ENCODE peak calls at places on chromosomes 3 and 15, in ten cellular contexts. W is CD8-positive, alpha-beta T cell; O is gastrocnemius medialis; T is NT2/D1; B is H7; I is prostate gland; R is neural progenitor cell; J is epithelial cell of proximal tubule; U is tibial artery; D is IMR-90. E is an unnamed sample.

GRCh38 chr3:169619793-169620192 is 43.7 kb downstream of the MECOM start:
- DNase-seq in W (no peak), O (no peak), T (no peak), B (no peak), I (no peak), R (no peak), J (no peak), U (no peak), D (no peak), E (no peak)

GRCh38 chr3:39668420-39668819 is 141.0 kb upstream of the MYRIP start:
- DNase-seq in W (no peak), O (no peak), T (peak), B (no peak), I (no peak), R (peak), J (peak), U (no peak), D (peak), E (no peak)

GRCh38 chr3:28077566-28077965 is 163.9 kb upstream of the CMC1 start:
- DNase-seq in W (no peak), O (peak), T (peak), B (peak), I (no peak), R (peak), J (no peak), U (no peak), D (peak), E (no peak)

GRCh38 chr3:14319654-14320182 is 82.7 kb upstream of the SLC6A6 start:
- DNase-seq in W (no peak), O (peak), T (peak), B (peak), I (no peak), R (peak), J (no peak), U (no peak), D (peak), E (peak)

GRCh38 chr3:175940881-175941280 is 1081.7 kb downstream of the NAALADL2 start:
- DNase-seq in W (no peak), O (no peak), T (peak), B (peak), I (no peak), R (peak), J (no peak), U (no peak), D (no peak), E (no peak)

GRCh38 chr3:37992271-37993066 is 1.9 kb downstream of the VILL start:
- DNase-seq in W (no peak), O (peak), T (no peak), B (peak), I (no peak), R (no peak), J (no peak), U (peak), D (no peak), E (no peak)

GRCh38 chr15:80957976-80958375 is 31.6 kb downstream of the MESD start:
- DNase-seq in W (no peak), O (no peak), T (no peak), B (no peak), I (no peak), R (no peak), J (no peak), U (no peak), D (peak), E (no peak)

GRCh38 chr3:67653425-67654098 is 850 bp downstream of the SUCLG2 start:
- DNase-seq in W (no peak), O (no peak), T (peak), B (no peak), I (no peak), R (no peak), J (no peak), U (no peak), D (peak), E (no peak)

GRCh38 chr3:175704366-175705041 is 845.4 kb downstream of the NAALADL2 start:
- DNase-seq in W (no peak), O (no peak), T (no peak), B (no peak), I (no peak), R (no peak), J (no peak), U (no peak), D (peak), E (no peak)

GRCh38 chr3:59127071-59127470 is 77.2 kb upstream of the CFAP20DC start:
- DNase-seq in W (no peak), O (no peak), T (no peak), B (no peak), I (no peak), R (no peak), J (peak), U (no peak), D (peak), E (no peak)

GRCh38 chr3:172546105-172546504 is 22.9 kb upstream of the TNFSF10 start:
- DNase-seq in W (no peak), O (no peak), T (no peak), B (no peak), I (peak), R (no peak), J (no peak), U (no peak), D (no peak), E (no peak)

GRCh38 chr3:30333143-30333542 is 273.3 kb upstream of the TGFBR2 start:
- DNase-seq in W (no peak), O (no peak), T (no peak), B (no peak), I (no peak), R (no peak), J (no peak), U (no peak), D (no peak), E (no peak)

GRCh38 chr15:96330450-96331140 is at the start of gene NR2F2:
- DNase-seq in W (no peak), O (peak), T (peak), B (peak), I (peak), R (peak), J (peak), U (peak), D (peak), E (peak)

GRCh38 chr15:77118787-77119410 is 48.0 kb upstream of the TSPAN3 start:
- DNase-seq in W (peak), O (no peak), T (no peak), B (no peak), I (peak), R (peak), J (no peak), U (no peak), D (peak), E (no peak)

GRCh38 chr3:108602249-108602934 is 12.9 kb downstream of the DZIP3 start:
- DNase-seq in W (peak), O (no peak), T (no peak), B (no peak), I (no peak), R (peak), J (no peak), U (no peak), D (no peak), E (no peak)

GRCh38 chr15:70775160-70775559 is 11.8 kb upstream of the UACA start:
- DNase-seq in W (no peak), O (no peak), T (no peak), B (no peak), I (no peak), R (no peak), J (peak), U (no peak), D (peak), E (peak)

GRCh38 chr3:169387751-169388696 is 275.5 kb downstream of the MECOM start:
- DNase-seq in W (no peak), O (peak), T (no peak), B (no peak), I (no peak), R (peak), J (no peak), U (peak), D (no peak), E (no peak)

GRCh38 chr15:57376695-57377477 is 581 bp downstream of the CGNL1 start:
- DNase-seq in W (no peak), O (no peak), T (no peak), B (peak), I (peak), R (peak), J (no peak), U (peak), D (peak), E (peak)

GRCh38 chr3:184822081-184822480 is 10.1 kb downstream of the VPS8 start:
- DNase-seq in W (no peak), O (no peak), T (no peak), B (no peak), I (no peak), R (no peak), J (no peak), U (no peak), D (no peak), E (no peak)

DNA sequence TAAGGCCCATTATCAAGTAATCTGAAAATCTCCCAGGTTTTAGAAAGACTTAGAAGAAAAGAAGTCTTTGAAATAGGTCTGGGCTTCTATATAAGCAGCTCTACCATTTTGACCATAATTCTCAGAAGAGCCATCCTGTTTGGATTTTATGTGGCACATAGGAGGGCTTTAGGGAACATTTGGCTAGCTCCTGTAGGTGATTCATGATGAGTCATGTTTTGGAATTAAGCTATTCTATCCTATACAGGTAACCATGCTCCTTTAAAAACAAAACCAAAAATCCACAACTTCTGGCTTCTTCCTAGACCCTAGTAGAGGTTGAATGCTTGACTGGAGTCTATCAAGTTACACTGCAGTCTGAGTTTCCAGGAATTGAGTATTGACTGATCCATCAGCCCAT is 8.9 kb downstream of the SST start:
- DNase-seq in W (no peak), O (no peak), T (no peak), B (no peak), I (no peak), R (no peak), J (no peak), U (no peak), D (no peak), E (no peak)
- H3K4me3 ChIP-seq in W (no peak), O (no peak), T (no peak), B (no peak), I (no peak), R (no peak), J (no peak), U (no peak), D (no peak), E (no peak)

GRCh38 chr15:39585871-39586301 is 5.0 kb downstream of the THBS1 start:
- DNase-seq in W (no peak), O (no peak), T (no peak), B (no peak), I (no peak), R (no peak), J (no peak), U (no peak), D (no peak), E (no peak)
- H3K4me3 ChIP-seq in W (no peak), O (no peak), T (no peak), B (no peak), I (no peak), R (no peak), J (no peak), U (peak), D (no peak), E (no peak)

DNA sequence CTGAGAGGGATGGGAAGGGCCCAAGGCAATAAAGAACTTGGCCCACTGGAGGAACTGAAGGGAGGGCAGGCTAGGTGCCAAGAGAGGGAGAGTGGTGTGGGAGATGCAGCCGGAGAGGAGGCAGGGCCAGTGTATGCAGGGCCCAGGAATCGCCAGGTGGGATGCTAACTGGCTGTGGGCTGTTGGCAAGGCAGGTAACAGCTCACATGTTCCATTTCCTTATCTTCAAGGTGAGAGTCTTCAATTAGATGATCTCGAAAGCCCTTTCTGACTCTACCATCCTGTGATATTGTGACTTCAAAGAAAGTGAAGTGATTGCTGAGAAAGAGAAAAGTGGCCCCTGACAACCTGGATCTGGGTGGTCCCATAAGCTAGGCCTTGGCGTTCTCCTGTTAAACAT is 49.0 kb downstream of the CASR start:
- DNase-seq in W (no peak), O (no peak), T (no peak), B (no peak), I (no peak), R (no peak), J (no peak), U (no peak), D (no peak), E (no peak)
- H3K4me3 ChIP-seq in W (no peak), O (no peak), T (no peak), B (no peak), I (no peak), R (no peak), J (no peak), U (no peak), D (no peak), E (no peak)

GRCh38 chr15:59052915-59053407 is 52.0 kb upstream of the CCNB2 start:
- DNase-seq in W (no peak), O (no peak), T (no peak), B (no peak), I (no peak), R (no peak), J (no peak), U (no peak), D (no peak), E (no peak)
- H3K4me3 ChIP-seq in W (no peak), O (no peak), T (no peak), B (no peak), I (no peak), R (no peak), J (no peak), U (no peak), D (no peak), E (no peak)

DNA sequence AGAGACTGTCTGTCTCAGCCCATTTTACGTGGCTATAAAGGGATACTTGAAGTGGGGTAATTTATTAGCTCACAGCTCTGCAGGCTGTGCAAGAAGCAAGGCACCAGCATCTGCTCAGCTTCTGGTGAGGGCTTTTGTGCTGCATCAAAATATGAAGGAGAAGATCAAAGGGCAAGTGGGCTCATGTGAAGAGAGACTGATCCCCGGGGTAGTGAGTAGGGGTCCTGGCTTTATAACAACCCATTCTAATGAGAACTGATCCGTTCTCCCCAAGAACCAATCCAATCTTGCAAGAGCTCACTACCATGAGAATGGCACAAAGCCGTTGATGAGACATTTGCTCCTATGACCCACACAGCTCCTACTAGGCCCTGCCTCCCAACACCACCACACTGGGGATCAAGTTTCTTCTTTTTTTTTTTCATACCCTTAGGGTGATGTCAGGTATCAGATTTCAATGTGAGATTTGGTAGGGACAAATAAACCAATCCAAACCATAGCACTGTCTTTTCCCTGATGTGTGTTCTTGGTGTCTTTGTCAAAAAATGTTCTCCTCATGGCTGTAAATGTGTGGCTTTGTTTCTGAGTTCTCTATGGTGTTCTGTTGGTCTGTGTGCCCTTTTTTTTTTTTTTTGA is 63.3 kb downstream of the IQGAP1 start:
- DNase-seq in W (no peak), O (peak), T (peak), B (no peak), I (no peak), R (no peak), J (no peak), U (no peak), D (peak), E (no peak)
- H3K4me3 ChIP-seq in W (no peak), O (no peak), T (no peak), B (no peak), I (no peak), R (no peak), J (no peak), U (no peak), D (no peak), E (no peak)

GRCh38 chr3:123881771-123882170 is 2.4 kb downstream of the MYLK start:
- DNase-seq in W (no peak), O (no peak), T (no peak), B (peak), I (no peak), R (no peak), J (no peak), U (no peak), D (no peak), E (no peak)

GRCh38 chr3:123884258-123884831 is at the start of gene MYLK:
- DNase-seq in W (no peak), O (peak), T (peak), B (peak), I (peak), R (peak), J (peak), U (peak), D (peak), E (peak)

GRCh38 chr3:123883111-123883510 is 1.0 kb downstream of the MYLK start:
- DNase-seq in W (no peak), O (no peak), T (no peak), B (no peak), I (no peak), R (no peak), J (no peak), U (no peak), D (no peak), E (no peak)

GRCh38 chr3:123883656-123884257 is 375 bp downstream of the MYLK start:
- DNase-seq in W (no peak), O (no peak), T (no peak), B (peak), I (no peak), R (peak), J (no peak), U (peak), D (no peak), E (no peak)

DNA sequence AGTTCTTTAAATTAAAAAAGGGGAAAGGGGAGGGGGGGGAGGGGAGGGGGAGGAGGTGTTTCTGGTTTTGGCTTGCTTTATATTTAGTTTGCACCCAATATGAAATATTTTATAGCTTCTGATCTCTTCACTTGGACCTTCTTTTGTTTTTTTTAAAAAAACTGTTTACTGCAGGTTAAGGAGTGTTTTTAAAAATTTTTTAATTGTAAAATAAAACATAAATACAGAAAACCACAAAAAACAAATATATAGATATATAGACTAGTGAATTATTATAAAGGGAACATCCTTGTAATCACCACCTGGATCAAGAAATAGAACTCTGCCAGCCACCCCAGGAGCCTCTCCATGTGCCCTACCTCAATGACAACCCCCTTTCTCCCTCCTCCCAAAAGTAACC is 861 bp upstream of the MYLK start:
- DNase-seq in W (no peak), O (no peak), T (no peak), B (no peak), I (no peak), R (no peak), J (no peak), U (no peak), D (no peak), E (no peak)
- H3K4me3 ChIP-seq in W (no peak), O (no peak), T (peak), B (peak), I (no peak), R (peak), J (no peak), U (peak), D (peak), E (no peak)

GRCh38 chr3:26623409-26624208 is 1.0 kb downstream of the LRRC3B start:
- DNase-seq in W (no peak), O (no peak), T (no peak), B (peak), I (no peak), R (peak), J (no peak), U (no peak), D (no peak), E (no peak)
- H3K4me3 ChIP-seq in W (no peak), O (peak), T (peak), B (peak), I (no peak), R (peak), J (no peak), U (peak), D (no peak), E (no peak)

E was measured in SJSA1.